ENCODE peak calls at places on chromosomes 13 and 19, in five cellular contexts. One of them, this sample, is unnamed.

GRCh38 chr13:114015608-114016295 is 41.9 kb upstream of the C13orf46 start:
- DNase-seq in NCI-H2081: no peak
- DNase-seq in memory B cell: no peak
- DNase-seq in DMS 273 treated with DMSO at 0.1 percent for 48 hours: no peak
- DNase-seq in fibroblast of pulmonary artery: no peak
- DNase-seq in this sample: no peak

GRCh38 chr13:82070411-82070810 is 1729.5 kb upstream of the SPRY2 start:
- DNase-seq in NCI-H2081: no peak
- DNase-seq in memory B cell: no peak
- DNase-seq in DMS 273 treated with DMSO at 0.1 percent for 48 hours: peak; percentile 21
- DNase-seq in fibroblast of pulmonary artery: no peak
- DNase-seq in this sample: no peak

GRCh38 chr19:56367829-56368711 is 25.3 kb downstream of the ZNF582 start:
- DNase-seq in NCI-H2081: peak; percentile 93
- DNase-seq in memory B cell: peak; percentile 72
- DNase-seq in DMS 273 treated with DMSO at 0.1 percent for 48 hours: peak; percentile 68
- DNase-seq in fibroblast of pulmonary artery: peak; percentile 98
- DNase-seq in this sample: peak; percentile 93

GRCh38 chr13:30616927-30617314 is 799 bp upstream of the USPL1 start:
- DNase-seq in NCI-H2081: peak; percentile 45
- DNase-seq in memory B cell: no peak
- DNase-seq in DMS 273 treated with DMSO at 0.1 percent for 48 hours: peak; percentile 76
- DNase-seq in fibroblast of pulmonary artery: peak; percentile 96
- DNase-seq in this sample: peak; percentile 66

GRCh38 chr19:4910594-4911273 is 1.4 kb downstream of the UHRF1 start:
- DNase-seq in NCI-H2081: peak; percentile 15
- DNase-seq in memory B cell: peak; percentile 20
- DNase-seq in DMS 273 treated with DMSO at 0.1 percent for 48 hours: no peak
- DNase-seq in fibroblast of pulmonary artery: peak; percentile 55
- DNase-seq in this sample: peak; percentile 39

GRCh38 chr13:25329706-25330105 is 28.3 kb downstream of the NUP58 start:
- DNase-seq in NCI-H2081: no peak
- DNase-seq in memory B cell: no peak
- DNase-seq in DMS 273 treated with DMSO at 0.1 percent for 48 hours: no peak
- DNase-seq in fibroblast of pulmonary artery: peak; percentile 50
- DNase-seq in this sample: no peak

GRCh38 chr13:35266412-35266811 is 210.1 kb downstream of the MAB21L1 start:
- DNase-seq in NCI-H2081: no peak
- DNase-seq in memory B cell: no peak
- DNase-seq in DMS 273 treated with DMSO at 0.1 percent for 48 hours: no peak
- DNase-seq in fibroblast of pulmonary artery: no peak
- DNase-seq in this sample: no peak

GRCh38 chr19:3024509-3024869 is 4.6 kb downstream of the TLE2 start:
- DNase-seq in NCI-H2081: no peak
- DNase-seq in memory B cell: no peak
- DNase-seq in DMS 273 treated with DMSO at 0.1 percent for 48 hours: no peak
- DNase-seq in fibroblast of pulmonary artery: no peak
- DNase-seq in this sample: peak; percentile 16

GRCh38 chr13:37163626-37164365 is 58.3 kb upstream of the CSNK1A1L start:
- DNase-seq in NCI-H2081: no peak
- DNase-seq in memory B cell: no peak
- DNase-seq in DMS 273 treated with DMSO at 0.1 percent for 48 hours: no peak
- DNase-seq in fibroblast of pulmonary artery: no peak
- DNase-seq in this sample: no peak

GRCh38 chr13:40664100-40665060 is 2.1 kb downstream of the FOXO1 start:
- DNase-seq in NCI-H2081: no peak
- DNase-seq in memory B cell: peak; percentile 62
- DNase-seq in DMS 273 treated with DMSO at 0.1 percent for 48 hours: no peak
- DNase-seq in fibroblast of pulmonary artery: peak; percentile 55
- DNase-seq in this sample: peak; percentile 18

GRCh38 chr13:105466376-105466775 is 1069.1 kb downstream of the EFNB2 start:
- DNase-seq in NCI-H2081: no peak
- DNase-seq in memory B cell: no peak
- DNase-seq in DMS 273 treated with DMSO at 0.1 percent for 48 hours: no peak
- DNase-seq in fibroblast of pulmonary artery: no peak
- DNase-seq in this sample: no peak

GRCh38 chr13:113816248-113816924 is 47.5 kb downstream of the GAS6 start:
- DNase-seq in NCI-H2081: no peak
- DNase-seq in memory B cell: no peak
- DNase-seq in DMS 273 treated with DMSO at 0.1 percent for 48 hours: no peak
- DNase-seq in fibroblast of pulmonary artery: no peak
- DNase-seq in this sample: no peak

GRCh38 chr19:29320611-29321010 is 107.7 kb upstream of the UQCRFS1 start:
- DNase-seq in NCI-H2081: no peak
- DNase-seq in memory B cell: no peak
- DNase-seq in DMS 273 treated with DMSO at 0.1 percent for 48 hours: no peak
- DNase-seq in fibroblast of pulmonary artery: no peak
- DNase-seq in this sample: no peak

GRCh38 chr19:31378404-31378803 is 29.2 kb upstream of the TSHZ3 start:
- DNase-seq in NCI-H2081: no peak
- DNase-seq in memory B cell: no peak
- DNase-seq in DMS 273 treated with DMSO at 0.1 percent for 48 hours: peak; percentile 54
- DNase-seq in fibroblast of pulmonary artery: peak; percentile 95
- DNase-seq in this sample: no peak

GRCh38 chr19:57438925-57439324 is 3.8 kb downstream of the ZNF749 start:
- DNase-seq in NCI-H2081: no peak
- DNase-seq in memory B cell: no peak
- DNase-seq in DMS 273 treated with DMSO at 0.1 percent for 48 hours: no peak
- DNase-seq in fibroblast of pulmonary artery: no peak
- DNase-seq in this sample: no peak

GRCh38 chr13:108086678-108087077 is 128.7 kb downstream of the LIG4 start:
- DNase-seq in NCI-H2081: no peak
- DNase-seq in memory B cell: no peak
- DNase-seq in DMS 273 treated with DMSO at 0.1 percent for 48 hours: no peak
- DNase-seq in fibroblast of pulmonary artery: peak; percentile 12
- DNase-seq in this sample: no peak

GRCh38 chr13:111204438-111205177 is 89.5 kb downstream of the ARHGEF7 start:
- DNase-seq in NCI-H2081: no peak
- DNase-seq in memory B cell: no peak
- DNase-seq in DMS 273 treated with DMSO at 0.1 percent for 48 hours: no peak
- DNase-seq in fibroblast of pulmonary artery: peak; percentile 86
- DNase-seq in this sample: no peak

GRCh38 chr13:99015606-99016520 is 38.0 kb upstream of the DOCK9 start:
- DNase-seq in NCI-H2081: no peak
- DNase-seq in memory B cell: no peak
- DNase-seq in DMS 273 treated with DMSO at 0.1 percent for 48 hours: no peak
- DNase-seq in fibroblast of pulmonary artery: no peak
- DNase-seq in this sample: peak; percentile 56

GRCh38 chr19:11342429-11342828 is 3.0 kb upstream of the RAB3D start:
- DNase-seq in NCI-H2081: no peak
- DNase-seq in memory B cell: no peak
- DNase-seq in DMS 273 treated with DMSO at 0.1 percent for 48 hours: no peak
- DNase-seq in fibroblast of pulmonary artery: no peak
- DNase-seq in this sample: no peak

GRCh38 chr19:14474827-14475226 is 327 bp downstream of the PTGER1 start:
- DNase-seq in NCI-H2081: no peak
- DNase-seq in memory B cell: no peak
- DNase-seq in DMS 273 treated with DMSO at 0.1 percent for 48 hours: no peak
- DNase-seq in fibroblast of pulmonary artery: no peak
- DNase-seq in this sample: no peak

GRCh38 chr19:5827891-5828660 is 11.4 kb downstream of the FUT6 start:
- DNase-seq in NCI-H2081: peak; percentile 94
- DNase-seq in memory B cell: peak; percentile 79
- DNase-seq in DMS 273 treated with DMSO at 0.1 percent for 48 hours: peak; percentile 75
- DNase-seq in fibroblast of pulmonary artery: peak; percentile 91
- DNase-seq in this sample: peak; percentile 93

GRCh38 chr19:16969127-16969526 is 57.5 kb downstream of the CPAMD8 start:
- DNase-seq in NCI-H2081: no peak
- DNase-seq in memory B cell: no peak
- DNase-seq in DMS 273 treated with DMSO at 0.1 percent for 48 hours: no peak
- DNase-seq in fibroblast of pulmonary artery: peak; percentile 33
- DNase-seq in this sample: no peak

GRCh38 chr19:40424637-40425449 is 949 bp downstream of the SERTAD1 start:
- DNase-seq in NCI-H2081: no peak
- DNase-seq in memory B cell: no peak
- DNase-seq in DMS 273 treated with DMSO at 0.1 percent for 48 hours: peak; percentile 24
- DNase-seq in fibroblast of pulmonary artery: peak; percentile 42
- DNase-seq in this sample: no peak

GRCh38 chr13:36101157-36101556 is 30.0 kb downstream of the DCLK1 start:
- DNase-seq in NCI-H2081: peak; percentile 75
- DNase-seq in memory B cell: no peak
- DNase-seq in DMS 273 treated with DMSO at 0.1 percent for 48 hours: no peak
- DNase-seq in fibroblast of pulmonary artery: no peak
- DNase-seq in this sample: peak; percentile 12

GRCh38 chr19:48249502-48250014 is 6.2 kb downstream of the CARD8 start:
- DNase-seq in NCI-H2081: no peak
- DNase-seq in memory B cell: peak; percentile 31
- DNase-seq in DMS 273 treated with DMSO at 0.1 percent for 48 hours: no peak
- DNase-seq in fibroblast of pulmonary artery: peak; percentile 58
- DNase-seq in this sample: no peak

GRCh38 chr13:110615322-110616102 is at the start of gene NAXD:
- DNase-seq in NCI-H2081: peak; percentile 89
- DNase-seq in memory B cell: peak; percentile 61
- DNase-seq in DMS 273 treated with DMSO at 0.1 percent for 48 hours: peak; percentile 80
- DNase-seq in fibroblast of pulmonary artery: peak; percentile 96
- DNase-seq in this sample: peak; percentile 98

GRCh38 chr13:29589234-29589633 is 6.3 kb downstream of the SLC7A1 start:
- DNase-seq in NCI-H2081: no peak
- DNase-seq in memory B cell: no peak
- DNase-seq in DMS 273 treated with DMSO at 0.1 percent for 48 hours: no peak
- DNase-seq in fibroblast of pulmonary artery: no peak
- DNase-seq in this sample: no peak